ENCODE peak calls at places on chromosomes 5 and 9, in four cellular contexts. Q is A549, D is GM12878, F is SK-N-SH. S is an unnamed sample.

GRCh38 chr5:93267736-93268135 is 313.3 kb downstream of the NR2F1-AS1 start:
- DNase-seq in D (no peak), F (no peak), Q (no peak), S (no peak)

GRCh38 chr9:37295178-37295577 is 127.3 kb upstream of the GRHPR start:
- DNase-seq in Q (no peak), F (no peak), D (no peak), S (no peak)

GRCh38 chr5:127425868-127426267 is 91.6 kb upstream of the PRRC1 start:
- DNase-seq in F (peak), D (no peak), Q (no peak), S (no peak)

GRCh38 chr5:35876922-35877321 is 20.2 kb downstream of the IL7R start:
- DNase-seq in Q (no peak), F (no peak), D (no peak), S (no peak)

GRCh38 chr5:179270581-179271300 is 74.5 kb downstream of the ADAMTS2 start:
- DNase-seq in D (no peak), Q (no peak), F (peak), S (no peak)

GRCh38 chr9:69655065-69655464 is 17.1 kb downstream of the APBA1 start:
- DNase-seq in Q (no peak), F (no peak), D (no peak), S (no peak)

GRCh38 chr9:86868611-86869010 is 78.7 kb downstream of the GAS1 start:
- DNase-seq in F (no peak), D (no peak), Q (no peak), S (no peak)

GRCh38 chr5:55441954-55442353 is 92.8 kb downstream of the PLPP1 start:
- DNase-seq in Q (no peak), F (no peak), D (no peak), S (no peak)

GRCh38 chr9:1829719-1830118 is 185.4 kb upstream of the SMARCA2 start:
- DNase-seq in F (no peak), D (no peak), Q (no peak), S (no peak)

GRCh38 chr5:74295141-74295540 is 345.4 kb downstream of the ENC1 start:
- DNase-seq in Q (no peak), D (no peak), F (no peak), S (no peak)
- TF ChIP-seq PBX3 in Q (no peak), D (no peak), F (no peak), S (no peak)

DNA sequence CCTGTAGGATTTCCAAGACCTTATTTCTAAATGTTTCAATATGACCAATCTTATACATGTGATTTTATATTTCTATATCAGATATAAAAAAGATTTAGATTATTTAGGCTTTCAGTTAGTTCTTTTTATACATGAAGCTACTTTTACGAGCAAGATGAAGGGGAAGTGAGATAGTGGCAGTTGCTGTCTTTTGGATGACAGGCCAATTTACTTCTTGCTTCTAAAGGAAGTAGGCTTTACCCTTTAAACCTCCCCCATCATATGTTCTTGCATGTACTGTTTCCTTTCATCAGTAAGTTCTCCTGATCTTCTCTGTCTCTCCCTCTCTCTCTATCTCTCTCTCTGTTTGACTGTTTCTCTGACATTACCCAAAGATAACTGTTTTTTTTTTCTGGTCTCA is 4.0 kb upstream of the TYRP1 start:
- DNase-seq in F (no peak), D (no peak), Q (no peak), S (no peak)
- TF ChIP-seq MAX in F (no peak), D (no peak), Q (no peak), S (no peak)

DNA sequence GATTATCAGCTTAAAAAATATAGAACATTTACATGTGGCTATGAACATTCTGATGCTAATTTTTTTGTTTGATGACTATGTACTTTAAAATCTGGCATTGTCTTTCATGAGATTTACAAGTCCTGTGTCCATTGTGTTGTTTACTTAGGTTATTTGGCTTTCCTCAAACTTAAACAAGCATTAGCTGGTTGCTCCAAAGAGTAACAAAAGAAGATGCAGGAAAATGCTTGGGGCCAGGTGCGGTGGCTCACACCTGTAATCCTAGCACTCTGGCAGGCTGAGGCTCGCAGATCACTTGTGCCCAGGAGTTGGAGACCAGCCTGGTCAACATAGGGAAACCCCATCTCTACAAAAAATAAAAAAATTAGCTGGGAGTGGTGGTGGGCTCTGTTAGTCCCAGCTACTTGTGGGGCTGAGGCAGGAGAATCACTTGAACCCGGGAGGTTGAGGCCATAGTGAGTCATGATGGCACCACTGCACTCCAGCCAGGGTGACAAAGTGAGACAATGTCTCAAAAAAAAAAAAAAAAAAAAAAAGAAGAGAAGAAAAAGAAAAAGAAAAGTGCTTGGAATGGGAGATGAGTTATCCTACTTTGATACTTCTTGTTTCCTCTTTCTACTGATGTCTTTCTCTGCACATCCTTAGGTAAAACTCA is 39.7 kb downstream of the PAM start:
- DNase-seq in F (no peak), Q (no peak), D (no peak), S (no peak)
- TF ChIP-seq PBX3 in F (no peak), Q (no peak), D (no peak), S (no peak)

GRCh38 chr5:40437452-40437861 is 242.3 kb upstream of the PTGER4 start:
- DNase-seq in F (no peak), Q (no peak), D (no peak), S (no peak)
- TF ChIP-seq MAX in F (no peak), Q (no peak), D (no peak), S (no peak)

S was measured in HepG2.